ENCODE peak calls at places on chromosomes 12 and 14, in eight cellular contexts. One of them, this sample, is unnamed.

GRCh38 chr12:96501139-96501741 is 11.9 kb downstream of the CFAP54 start:
- DNase-seq in astrocyte of the spinal cord: peak
- DNase-seq in heart left ventricle: peak
- DNase-seq in GM23248: peak
- DNase-seq in SJSA1: peak
- DNase-seq in AG04450: no peak
- DNase-seq in cardiac muscle cell: peak
- DNase-seq in lower leg skin: no peak
- DNase-seq in this sample: peak

GRCh38 chr14:82757775-82758174 is 1224.1 kb upstream of the SEL1L start:
- DNase-seq in SJSA1: no peak
- DNase-seq in astrocyte of the spinal cord: no peak
- DNase-seq in lower leg skin: no peak
- DNase-seq in heart left ventricle: no peak
- DNase-seq in AG04450: no peak
- DNase-seq in cardiac muscle cell: no peak
- DNase-seq in GM23248: no peak
- DNase-seq in this sample: no peak

GRCh38 chr12:123492290-123492689 is 34.4 kb downstream of the SNRNP35 start:
- DNase-seq in GM23248: no peak
- DNase-seq in astrocyte of the spinal cord: no peak
- DNase-seq in cardiac muscle cell: no peak
- DNase-seq in SJSA1: no peak
- DNase-seq in lower leg skin: no peak
- DNase-seq in heart left ventricle: no peak
- DNase-seq in AG04450: no peak
- DNase-seq in this sample: no peak

GRCh38 chr14:55581011-55581806 is 1.2 kb downstream of the KTN1 start:
- DNase-seq in GM23248: peak
- DNase-seq in SJSA1: peak
- DNase-seq in lower leg skin: no peak
- DNase-seq in heart left ventricle: peak
- DNase-seq in AG04450: no peak
- DNase-seq in astrocyte of the spinal cord: peak
- DNase-seq in cardiac muscle cell: peak
- DNase-seq in this sample: peak

GRCh38 chr14:22026527-22026926 is 352.9 kb upstream of the OR4E1 start:
- DNase-seq in AG04450: no peak
- DNase-seq in cardiac muscle cell: no peak
- DNase-seq in astrocyte of the spinal cord: no peak
- DNase-seq in GM23248: no peak
- DNase-seq in lower leg skin: no peak
- DNase-seq in heart left ventricle: no peak
- DNase-seq in SJSA1: no peak
- DNase-seq in this sample: no peak

GRCh38 chr12:117872521-117873169 is 96.1 kb downstream of the KSR2 start:
- DNase-seq in AG04450: no peak
- DNase-seq in heart left ventricle: no peak
- DNase-seq in cardiac muscle cell: no peak
- DNase-seq in GM23248: peak
- DNase-seq in lower leg skin: no peak
- DNase-seq in astrocyte of the spinal cord: no peak
- DNase-seq in SJSA1: no peak
- DNase-seq in this sample: no peak

GRCh38 chr14:80584638-80585505 is 356.7 kb downstream of the CEP128 start:
- DNase-seq in SJSA1: no peak
- DNase-seq in astrocyte of the spinal cord: peak
- DNase-seq in lower leg skin: no peak
- DNase-seq in heart left ventricle: no peak
- DNase-seq in cardiac muscle cell: no peak
- DNase-seq in AG04450: peak
- DNase-seq in GM23248: no peak
- DNase-seq in this sample: no peak

GRCh38 chr12:7935773-7936581 is at the start of gene SLC2A3:
- DNase-seq in AG04450: peak
- DNase-seq in SJSA1: peak
- DNase-seq in heart left ventricle: peak
- DNase-seq in GM23248: peak
- DNase-seq in astrocyte of the spinal cord: peak
- DNase-seq in lower leg skin: peak
- DNase-seq in cardiac muscle cell: peak
- DNase-seq in this sample: peak

GRCh38 chr12:89040146-89040964 is 311.9 kb downstream of the DUSP6 start:
- DNase-seq in cardiac muscle cell: peak
- DNase-seq in SJSA1: no peak
- DNase-seq in astrocyte of the spinal cord: peak
- DNase-seq in heart left ventricle: no peak
- DNase-seq in GM23248: peak
- DNase-seq in lower leg skin: no peak
- DNase-seq in AG04450: no peak
- DNase-seq in this sample: peak

GRCh38 chr14:99718811-99719192 is 34.7 kb downstream of the CYP46A1 start:
- DNase-seq in cardiac muscle cell: no peak
- DNase-seq in heart left ventricle: no peak
- DNase-seq in astrocyte of the spinal cord: no peak
- DNase-seq in lower leg skin: peak
- DNase-seq in SJSA1: no peak
- DNase-seq in GM23248: no peak
- DNase-seq in AG04450: no peak
- DNase-seq in this sample: no peak

GRCh38 chr14:32417956-32418552 is 89.0 kb downstream of the AKAP6 start:
- DNase-seq in GM23248: peak
- DNase-seq in cardiac muscle cell: peak
- DNase-seq in lower leg skin: no peak
- DNase-seq in AG04450: no peak
- DNase-seq in heart left ventricle: peak
- DNase-seq in SJSA1: peak
- DNase-seq in astrocyte of the spinal cord: peak
- DNase-seq in this sample: peak

GRCh38 chr12:122517877-122518276 is 8.9 kb downstream of the RSRC2 start:
- DNase-seq in astrocyte of the spinal cord: peak
- DNase-seq in SJSA1: peak
- DNase-seq in cardiac muscle cell: peak
- DNase-seq in heart left ventricle: no peak
- DNase-seq in AG04450: peak
- DNase-seq in GM23248: peak
- DNase-seq in lower leg skin: no peak
- DNase-seq in this sample: no peak

GRCh38 chr12:111408686-111409402 is 3.1 kb downstream of the SH2B3 start:
- DNase-seq in SJSA1: no peak
- DNase-seq in astrocyte of the spinal cord: no peak
- DNase-seq in GM23248: peak
- DNase-seq in AG04450: no peak
- DNase-seq in heart left ventricle: no peak
- DNase-seq in cardiac muscle cell: no peak
- DNase-seq in lower leg skin: no peak
- DNase-seq in this sample: no peak

DNA sequence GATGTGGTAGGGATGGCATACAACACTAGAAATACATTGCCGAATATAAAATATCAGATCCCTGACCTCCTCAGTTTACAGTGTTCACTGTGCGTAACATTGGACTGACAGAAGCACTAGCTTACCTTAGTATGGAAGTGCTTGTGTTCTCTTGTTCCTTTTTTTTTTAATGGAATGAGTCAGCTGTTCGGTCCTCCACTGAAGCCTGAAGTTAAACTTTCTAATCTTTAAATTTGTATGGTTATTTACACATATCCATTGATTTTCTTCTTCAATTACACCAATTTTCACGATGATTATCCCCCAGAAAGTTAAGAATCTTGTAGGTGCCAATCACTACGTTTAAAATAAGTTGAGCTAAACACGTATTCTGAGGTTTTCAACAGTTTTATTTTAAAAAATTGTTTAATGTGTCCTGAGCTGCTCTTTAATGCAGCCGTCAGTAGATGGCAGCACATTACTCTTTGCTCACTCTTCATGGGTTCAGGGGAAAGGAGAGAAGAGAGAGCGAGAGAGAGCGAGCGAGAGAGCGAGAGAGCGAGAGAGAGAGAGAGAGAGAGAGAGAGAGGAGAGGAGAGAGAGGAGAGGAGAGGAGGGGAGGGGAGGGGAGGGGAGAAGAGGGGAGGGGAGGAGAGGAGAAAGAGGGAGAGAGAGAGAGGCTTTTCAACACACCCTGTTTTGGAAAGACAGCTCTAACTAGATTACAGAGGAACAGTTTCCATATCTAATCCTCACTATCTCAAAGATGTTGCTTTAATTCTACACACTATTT is 134.7 kb upstream of the SCAF11 start:
- DNase-seq in AG04450: peak
- DNase-seq in lower leg skin: no peak
- DNase-seq in cardiac muscle cell: peak
- DNase-seq in SJSA1: peak
- DNase-seq in heart left ventricle: peak
- DNase-seq in astrocyte of the spinal cord: peak
- DNase-seq in GM23248: peak
- DNase-seq in this sample: peak
- H3K4me3 ChIP-seq in AG04450: no peak
- H3K4me3 ChIP-seq in lower leg skin: no peak
- H3K4me3 ChIP-seq in cardiac muscle cell: no peak
- H3K4me3 ChIP-seq in SJSA1: no peak
- H3K4me3 ChIP-seq in heart left ventricle: no peak
- H3K4me3 ChIP-seq in astrocyte of the spinal cord: no peak
- H3K4me3 ChIP-seq in GM23248: peak
- H3K4me3 ChIP-seq in this sample: no peak

GRCh38 chr12:62915130-62915529 is 19.8 kb downstream of the PPM1H start:
- DNase-seq in lower leg skin: no peak
- DNase-seq in heart left ventricle: no peak
- DNase-seq in astrocyte of the spinal cord: no peak
- DNase-seq in GM23248: no peak
- DNase-seq in SJSA1: no peak
- DNase-seq in cardiac muscle cell: no peak
- DNase-seq in AG04450: no peak
- DNase-seq in this sample: no peak

GRCh38 chr12:62912644-62913043 is 22.3 kb downstream of the PPM1H start:
- DNase-seq in astrocyte of the spinal cord: no peak
- DNase-seq in cardiac muscle cell: no peak
- DNase-seq in lower leg skin: no peak
- DNase-seq in SJSA1: no peak
- DNase-seq in AG04450: no peak
- DNase-seq in GM23248: no peak
- DNase-seq in heart left ventricle: no peak
- DNase-seq in this sample: no peak

GRCh38 chr12:62913380-62913779 is 21.6 kb downstream of the PPM1H start:
- DNase-seq in cardiac muscle cell: no peak
- DNase-seq in SJSA1: no peak
- DNase-seq in AG04450: no peak
- DNase-seq in GM23248: no peak
- DNase-seq in astrocyte of the spinal cord: no peak
- DNase-seq in heart left ventricle: no peak
- DNase-seq in lower leg skin: no peak
- DNase-seq in this sample: no peak

GRCh38 chr12:62917066-62917465 is 17.9 kb downstream of the PPM1H start:
- DNase-seq in cardiac muscle cell: no peak
- DNase-seq in heart left ventricle: no peak
- DNase-seq in AG04450: no peak
- DNase-seq in astrocyte of the spinal cord: no peak
- DNase-seq in GM23248: no peak
- DNase-seq in SJSA1: no peak
- DNase-seq in lower leg skin: no peak
- DNase-seq in this sample: no peak

GRCh38 chr12:62914443-62914909 is 20.5 kb downstream of the PPM1H start:
- DNase-seq in cardiac muscle cell: no peak
- DNase-seq in heart left ventricle: no peak
- DNase-seq in lower leg skin: no peak
- DNase-seq in GM23248: no peak
- DNase-seq in astrocyte of the spinal cord: no peak
- DNase-seq in SJSA1: no peak
- DNase-seq in AG04450: no peak
- DNase-seq in this sample: no peak
- H3K4me3 ChIP-seq in cardiac muscle cell: no peak
- H3K4me3 ChIP-seq in heart left ventricle: no peak
- H3K4me3 ChIP-seq in lower leg skin: no peak
- H3K4me3 ChIP-seq in GM23248: no peak
- H3K4me3 ChIP-seq in astrocyte of the spinal cord: no peak
- H3K4me3 ChIP-seq in SJSA1: no peak
- H3K4me3 ChIP-seq in AG04450: no peak
- H3K4me3 ChIP-seq in this sample: no peak

DNA sequence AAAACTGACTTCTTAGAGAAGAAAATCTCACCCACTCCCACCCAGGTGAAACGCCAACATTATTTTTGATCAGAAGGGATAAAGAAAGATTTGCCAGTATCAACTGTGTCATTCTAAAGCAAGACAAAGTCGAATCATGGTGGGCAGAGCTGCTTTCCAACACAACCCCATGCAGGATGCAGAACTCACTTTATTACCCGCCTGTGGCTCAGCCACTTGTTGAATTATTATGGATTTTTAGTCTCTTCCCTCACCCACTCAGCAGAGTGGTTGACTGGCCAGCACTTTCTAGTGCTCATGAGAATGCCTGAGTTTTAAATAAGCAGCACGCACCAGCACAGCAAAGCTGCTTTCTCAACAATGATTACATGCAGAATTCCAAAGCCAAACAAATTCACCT is 32.1 kb downstream of the CRACR2A start:
- DNase-seq in astrocyte of the spinal cord: no peak
- DNase-seq in lower leg skin: no peak
- DNase-seq in cardiac muscle cell: no peak
- DNase-seq in heart left ventricle: no peak
- DNase-seq in SJSA1: no peak
- DNase-seq in GM23248: no peak
- DNase-seq in AG04450: no peak
- DNase-seq in this sample: no peak
- H3K4me3 ChIP-seq in astrocyte of the spinal cord: no peak
- H3K4me3 ChIP-seq in lower leg skin: no peak
- H3K4me3 ChIP-seq in cardiac muscle cell: no peak
- H3K4me3 ChIP-seq in heart left ventricle: no peak
- H3K4me3 ChIP-seq in SJSA1: no peak
- H3K4me3 ChIP-seq in GM23248: no peak
- H3K4me3 ChIP-seq in AG04450: no peak
- H3K4me3 ChIP-seq in this sample: no peak

GRCh38 chr12:130876297-130876696 is 4.4 kb downstream of the RAN start:
- DNase-seq in heart left ventricle: no peak
- DNase-seq in astrocyte of the spinal cord: no peak
- DNase-seq in cardiac muscle cell: no peak
- DNase-seq in GM23248: no peak
- DNase-seq in AG04450: no peak
- DNase-seq in SJSA1: no peak
- DNase-seq in lower leg skin: no peak
- DNase-seq in this sample: no peak

GRCh38 chr12:130873106-130873795 is 1.4 kb downstream of the RAN start:
- DNase-seq in lower leg skin: no peak
- DNase-seq in GM23248: peak
- DNase-seq in AG04450: no peak
- DNase-seq in heart left ventricle: no peak
- DNase-seq in astrocyte of the spinal cord: no peak
- DNase-seq in cardiac muscle cell: no peak
- DNase-seq in SJSA1: no peak
- DNase-seq in this sample: no peak

GRCh38 chr12:130875193-130875592 is 3.3 kb downstream of the RAN start:
- DNase-seq in SJSA1: no peak
- DNase-seq in cardiac muscle cell: no peak
- DNase-seq in AG04450: no peak
- DNase-seq in lower leg skin: no peak
- DNase-seq in heart left ventricle: no peak
- DNase-seq in astrocyte of the spinal cord: no peak
- DNase-seq in GM23248: no peak
- DNase-seq in this sample: no peak

GRCh38 chr12:130873825-130874224 is 2.0 kb downstream of the RAN start:
- DNase-seq in astrocyte of the spinal cord: no peak
- DNase-seq in SJSA1: no peak
- DNase-seq in GM23248: no peak
- DNase-seq in heart left ventricle: no peak
- DNase-seq in lower leg skin: no peak
- DNase-seq in cardiac muscle cell: no peak
- DNase-seq in AG04450: no peak
- DNase-seq in this sample: no peak

GRCh38 chr12:130874696-130875095 is 2.8 kb downstream of the RAN start:
- DNase-seq in cardiac muscle cell: no peak
- DNase-seq in AG04450: no peak
- DNase-seq in GM23248: no peak
- DNase-seq in astrocyte of the spinal cord: no peak
- DNase-seq in lower leg skin: no peak
- DNase-seq in SJSA1: no peak
- DNase-seq in heart left ventricle: no peak
- DNase-seq in this sample: no peak
- H3K4me3 ChIP-seq in cardiac muscle cell: no peak
- H3K4me3 ChIP-seq in AG04450: no peak
- H3K4me3 ChIP-seq in GM23248: no peak
- H3K4me3 ChIP-seq in astrocyte of the spinal cord: no peak
- H3K4me3 ChIP-seq in lower leg skin: no peak
- H3K4me3 ChIP-seq in SJSA1: no peak
- H3K4me3 ChIP-seq in heart left ventricle: no peak
- H3K4me3 ChIP-seq in this sample: no peak